ENCODE peak calls at places on chromosome 1, in six cellular contexts. One of them, this sample, is unnamed.

GRCh38 chr1:5511381-5512097 is 480.7 kb downstream of the NPHP4 start:
- DNase-seq in central memory CD4-positive, alpha-beta T cell: no peak
- DNase-seq in A549: no peak
- DNase-seq in left ventricle myocardium superior: no peak
- DNase-seq in heart right ventricle: no peak
- DNase-seq in stimulated activated CD4-positive, alpha-beta T cell treated with anti-CD3 and anti-CD28 coated beads, Interleukin-4, amount 100 ng/mL, for 48 hours: no peak
- DNase-seq in this sample: no peak

GRCh38 chr1:6727535-6727934 is 25.9 kb upstream of the DNAJC11 start:
- DNase-seq in central memory CD4-positive, alpha-beta T cell: peak
- DNase-seq in stimulated activated CD4-positive, alpha-beta T cell treated with anti-CD3 and anti-CD28 coated beads, Interleukin-4, amount 100 ng/mL, for 48 hours: peak
- DNase-seq in A549: peak
- DNase-seq in heart right ventricle: peak
- DNase-seq in left ventricle myocardium superior: peak
- DNase-seq in this sample: peak

GRCh38 chr1:81706650-81707435 is 93.9 kb upstream of the ADGRL2 start:
- DNase-seq in heart right ventricle: no peak
- DNase-seq in central memory CD4-positive, alpha-beta T cell: no peak
- DNase-seq in A549: no peak
- DNase-seq in stimulated activated CD4-positive, alpha-beta T cell treated with anti-CD3 and anti-CD28 coated beads, Interleukin-4, amount 100 ng/mL, for 48 hours: no peak
- DNase-seq in left ventricle myocardium superior: no peak
- DNase-seq in this sample: no peak

GRCh38 chr1:3015269-3015635 is 6.0 kb upstream of the ACTRT2 start:
- DNase-seq in A549: no peak
- DNase-seq in heart right ventricle: no peak
- DNase-seq in stimulated activated CD4-positive, alpha-beta T cell treated with anti-CD3 and anti-CD28 coated beads, Interleukin-4, amount 100 ng/mL, for 48 hours: no peak
- DNase-seq in left ventricle myocardium superior: no peak
- DNase-seq in central memory CD4-positive, alpha-beta T cell: no peak
- DNase-seq in this sample: no peak

GRCh38 chr1:171081220-171081993 is 9.3 kb upstream of the FMO3 start:
- DNase-seq in heart right ventricle: no peak
- DNase-seq in stimulated activated CD4-positive, alpha-beta T cell treated with anti-CD3 and anti-CD28 coated beads, Interleukin-4, amount 100 ng/mL, for 48 hours: no peak
- DNase-seq in left ventricle myocardium superior: no peak
- DNase-seq in central memory CD4-positive, alpha-beta T cell: no peak
- DNase-seq in A549: peak
- DNase-seq in this sample: no peak

GRCh38 chr1:178341218-178341956 is 155.4 kb downstream of the CLEC20A start:
- DNase-seq in A549: peak
- DNase-seq in left ventricle myocardium superior: peak
- DNase-seq in heart right ventricle: peak
- DNase-seq in stimulated activated CD4-positive, alpha-beta T cell treated with anti-CD3 and anti-CD28 coated beads, Interleukin-4, amount 100 ng/mL, for 48 hours: no peak
- DNase-seq in central memory CD4-positive, alpha-beta T cell: no peak
- DNase-seq in this sample: no peak

GRCh38 chr1:145885738-145886287 is at the start of gene ANKRD35:
- DNase-seq in A549: peak
- DNase-seq in left ventricle myocardium superior: peak
- DNase-seq in stimulated activated CD4-positive, alpha-beta T cell treated with anti-CD3 and anti-CD28 coated beads, Interleukin-4, amount 100 ng/mL, for 48 hours: peak
- DNase-seq in central memory CD4-positive, alpha-beta T cell: peak
- DNase-seq in heart right ventricle: peak
- DNase-seq in this sample: peak

GRCh38 chr1:153805929-153806750 is 30.9 kb downstream of the SLC27A3 start:
- DNase-seq in stimulated activated CD4-positive, alpha-beta T cell treated with anti-CD3 and anti-CD28 coated beads, Interleukin-4, amount 100 ng/mL, for 48 hours: no peak
- DNase-seq in central memory CD4-positive, alpha-beta T cell: no peak
- DNase-seq in heart right ventricle: no peak
- DNase-seq in A549: no peak
- DNase-seq in left ventricle myocardium superior: no peak
- DNase-seq in this sample: no peak

GRCh38 chr1:186487163-186487562 is 26.2 kb upstream of the PDC start:
- DNase-seq in left ventricle myocardium superior: no peak
- DNase-seq in A549: no peak
- DNase-seq in central memory CD4-positive, alpha-beta T cell: no peak
- DNase-seq in stimulated activated CD4-positive, alpha-beta T cell treated with anti-CD3 and anti-CD28 coated beads, Interleukin-4, amount 100 ng/mL, for 48 hours: no peak
- DNase-seq in heart right ventricle: no peak
- DNase-seq in this sample: no peak

GRCh38 chr1:17588048-17588781 is 48.7 kb downstream of the ARHGEF10L start:
- DNase-seq in A549: peak
- DNase-seq in left ventricle myocardium superior: peak
- DNase-seq in heart right ventricle: peak
- DNase-seq in central memory CD4-positive, alpha-beta T cell: no peak
- DNase-seq in stimulated activated CD4-positive, alpha-beta T cell treated with anti-CD3 and anti-CD28 coated beads, Interleukin-4, amount 100 ng/mL, for 48 hours: no peak
- DNase-seq in this sample: peak

GRCh38 chr1:176178316-176178715 is 28.8 kb downstream of the COP1 start:
- DNase-seq in central memory CD4-positive, alpha-beta T cell: no peak
- DNase-seq in left ventricle myocardium superior: no peak
- DNase-seq in heart right ventricle: no peak
- DNase-seq in stimulated activated CD4-positive, alpha-beta T cell treated with anti-CD3 and anti-CD28 coated beads, Interleukin-4, amount 100 ng/mL, for 48 hours: no peak
- DNase-seq in A549: no peak
- DNase-seq in this sample: no peak

GRCh38 chr1:94385354-94385947 is 32.7 kb upstream of the ABCD3 start:
- DNase-seq in A549: no peak
- DNase-seq in stimulated activated CD4-positive, alpha-beta T cell treated with anti-CD3 and anti-CD28 coated beads, Interleukin-4, amount 100 ng/mL, for 48 hours: peak
- DNase-seq in heart right ventricle: no peak
- DNase-seq in central memory CD4-positive, alpha-beta T cell: no peak
- DNase-seq in left ventricle myocardium superior: no peak
- DNase-seq in this sample: no peak

GRCh38 chr1:248804771-248805681 is 20.7 kb downstream of the SH3BP5L start:
- DNase-seq in heart right ventricle: no peak
- DNase-seq in A549: no peak
- DNase-seq in stimulated activated CD4-positive, alpha-beta T cell treated with anti-CD3 and anti-CD28 coated beads, Interleukin-4, amount 100 ng/mL, for 48 hours: no peak
- DNase-seq in central memory CD4-positive, alpha-beta T cell: no peak
- DNase-seq in left ventricle myocardium superior: no peak
- DNase-seq in this sample: peak

GRCh38 chr1:83844546-83844945 is 154.4 kb downstream of the TTLL7 start:
- DNase-seq in A549: no peak
- DNase-seq in heart right ventricle: no peak
- DNase-seq in stimulated activated CD4-positive, alpha-beta T cell treated with anti-CD3 and anti-CD28 coated beads, Interleukin-4, amount 100 ng/mL, for 48 hours: no peak
- DNase-seq in central memory CD4-positive, alpha-beta T cell: no peak
- DNase-seq in left ventricle myocardium superior: no peak
- DNase-seq in this sample: no peak